ENCODE peak calls at places on chromosomes 5 and 9, in four cellular contexts. R is lung microvascular endothelial cell, A is WTC11, U is right atrium auricular region. P is an unnamed sample.

GRCh38 chr9:69324549-69325401 is at the start of gene ENTREP1:
- DNase-seq in R (peak), U (no peak), A (peak), P (no peak)

GRCh38 chr5:17169507-17169906 is 47.9 kb upstream of the BASP1 start:
- DNase-seq in R (peak), A (no peak), U (no peak), P (no peak)

GRCh38 chr5:24161559-24161958 is 483.2 kb downstream of the CDH10 start:
- DNase-seq in R (no peak), A (no peak), U (no peak), P (no peak)

GRCh38 chr9:36862206-36863145 is 171.6 kb downstream of the PAX5 start:
- DNase-seq in U (no peak), A (peak), R (peak), P (no peak)

GRCh38 chr5:147565524-147565923 is 55.7 kb upstream of the DPYSL3 start:
- DNase-seq in R (no peak), A (no peak), U (no peak), P (no peak)

GRCh38 chr5:132055808-132056609 is 4.4 kb upstream of the IL3 start:
- DNase-seq in U (peak), A (no peak), R (no peak), P (peak)

GRCh38 chr9:100428871-100429654 is 2.1 kb downstream of the MSANTD3 start:
- DNase-seq in A (no peak), U (peak), R (peak), P (no peak)

GRCh38 chr5:73300520-73301207 is 127.7 kb downstream of the TMEM174 start:
- DNase-seq in U (no peak), R (no peak), A (peak), P (no peak)

GRCh38 chr9:87492642-87493041 is 5.0 kb upstream of the DAPK1 start:
- DNase-seq in U (no peak), A (no peak), R (no peak), P (no peak)

GRCh38 chr9:82797539-82797938 is 265.4 kb downstream of the RASEF start:
- DNase-seq in U (peak), R (no peak), A (no peak), P (no peak)

GRCh38 chr9:21434202-21435014 is 5.8 kb upstream of the IFNA1 start:
- DNase-seq in A (peak), U (no peak), R (peak), P (no peak)

GRCh38 chr5:17340816-17341215 is 123.4 kb downstream of the BASP1 start:
- DNase-seq in A (no peak), R (no peak), U (no peak), P (no peak)

GRCh38 chr9:116475201-116475600 is 211.9 kb upstream of the TRIM32 start:
- DNase-seq in A (no peak), R (no peak), U (no peak), P (no peak)

GRCh38 chr9:123058834-123059233 is 25.4 kb downstream of the GPR21 start:
- DNase-seq in U (no peak), A (no peak), R (no peak), P (no peak)

GRCh38 chr9:70117835-70118319 is 74.2 kb downstream of the MAMDC2 start:
- DNase-seq in A (no peak), R (peak), U (no peak), P (no peak)

GRCh38 chr9:137485343-137486140 is 26.4 kb upstream of the NSMF start:
- DNase-seq in R (no peak), A (no peak), U (no peak), P (no peak)

GRCh38 chr5:159091596-159091995 is 8.1 kb downstream of the EBF1 start:
- DNase-seq in U (no peak), A (no peak), R (no peak), P (no peak)

GRCh38 chr9:3648266-3648665 is 122.5 kb upstream of the RFX3 start:
- DNase-seq in A (no peak), U (no peak), R (no peak), P (no peak)

GRCh38 chr9:120478208-120478607 is 101.8 kb downstream of the CDK5RAP2 start:
- DNase-seq in U (no peak), R (no peak), A (no peak), P (no peak)

GRCh38 chr5:113678924-113679575 is 165.6 kb downstream of the YTHDC2 start:
- DNase-seq in U (no peak), A (peak), R (peak), P (no peak)

GRCh38 chr9:91583996-91584395 is 160.4 kb upstream of the NFIL3 start:
- DNase-seq in A (no peak), U (no peak), R (no peak), P (peak)

GRCh38 chr5:112548246-112548982 is 129.3 kb upstream of the EPB41L4A start:
- DNase-seq in R (no peak), A (no peak), U (no peak), P (no peak)

GRCh38 chr9:81318571-81318970 is 370.8 kb downstream of the TLE1 start:
- DNase-seq in U (no peak), A (no peak), R (no peak), P (no peak)

GRCh38 chr9:71632771-71633170 is 135.5 kb downstream of the CEMIP2 start:
- DNase-seq in R (no peak), U (no peak), A (no peak), P (no peak)

GRCh38 chr9:129868571-129869486 is 33.6 kb downstream of the USP20 start:
- DNase-seq in R (peak), U (no peak), A (no peak), P (no peak)

GRCh38 chr9:93675336-93676150 is 99.2 kb downstream of the PHF2 start:
- DNase-seq in A (peak), U (peak), R (no peak), P (no peak)

GRCh38 chr9:2872307-2872940 is 28.5 kb upstream of the PUM3 start:
- DNase-seq in U (no peak), R (peak), A (no peak), P (no peak)

GRCh38 chr9:29285818-29286217 is 1712.5 kb upstream of the C9orf72 start:
- DNase-seq in U (no peak), A (no peak), R (no peak), P (no peak)